ENCODE peak calls at places on chromosomes 7 and 10, in four cellular contexts. U is Peyer's patch, T is A549, K is adrenal gland. I is an unnamed sample.

GRCh38 chr10:112535432-112536038 is 88.5 kb downstream of the VTI1A start:
- DNase-seq in K (no peak), T (no peak), U (no peak), I (no peak)

GRCh38 chr10:84415539-84416244 is 87.3 kb downstream of the CCSER2 start:
- DNase-seq in T (no peak), U (no peak), K (no peak), I (no peak)

GRCh38 chr7:35894721-35895120 is 93.9 kb downstream of the SEPTIN7 start:
- DNase-seq in T (no peak), U (no peak), K (no peak), I (no peak)

GRCh38 chr10:30160431-30160982 is 101.1 kb upstream of the JCAD start:
- DNase-seq in U (no peak), T (no peak), K (no peak), I (no peak)

GRCh38 chr7:3266240-3266639 is 34.8 kb upstream of the SDK1 start:
- DNase-seq in K (no peak), T (no peak), U (no peak), I (no peak)

GRCh38 chr10:82190432-82191260 is 315.7 kb downstream of the NRG3 start:
- DNase-seq in U (no peak), T (no peak), K (no peak), I (no peak)

GRCh38 chr10:1379601-1380000 is 323.4 kb downstream of the WDR37 start:
- DNase-seq in T (no peak), U (peak), K (no peak), I (no peak)

GRCh38 chr10:133335238-133336122 is 1.2 kb downstream of the CALY start:
- DNase-seq in T (peak), U (peak), K (no peak), I (peak)

GRCh38 chr10:76926006-76926405 is 711.6 kb downstream of the KCNMA1 start:
- DNase-seq in U (no peak), T (no peak), K (no peak), I (no peak)

GRCh38 chr7:68537228-68538071 is 1060.8 kb upstream of the AUTS2 start:
- DNase-seq in U (no peak), K (no peak), T (no peak), I (no peak)

GRCh38 chr10:565676-566075 is 123.8 kb downstream of the DIP2C start:
- DNase-seq in U (no peak), T (no peak), K (no peak), I (no peak)

GRCh38 chr7:124550036-124550435 is 215.6 kb downstream of the GPR37 start:
- DNase-seq in T (no peak), K (no peak), U (no peak), I (no peak)

GRCh38 chr7:28729276-28729675 is 228.9 kb downstream of the TRIL start:
- DNase-seq in K (no peak), T (no peak), U (no peak), I (no peak)

DNA sequence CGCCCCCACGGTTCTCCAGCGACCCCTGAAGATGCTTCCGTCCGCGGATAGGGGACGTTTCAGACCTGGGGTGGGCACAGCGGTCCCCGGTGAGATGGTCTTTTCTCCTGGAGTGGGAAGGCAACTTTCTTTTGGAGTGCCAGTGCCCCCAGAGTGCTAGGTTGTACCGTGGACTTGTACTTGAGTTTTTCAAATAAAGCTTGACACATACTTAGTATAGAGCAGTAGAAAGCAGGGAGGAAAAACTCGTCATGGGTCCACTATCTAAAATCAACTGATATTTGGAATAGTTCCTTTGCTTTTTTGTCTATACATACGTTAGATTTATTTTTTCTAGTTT is 28.4 kb downstream of the RBM20 start:
- DNase-seq in T (peak), K (no peak), U (no peak), I (no peak)
- H3K27ac ChIP-seq in T (peak), K (no peak), U (peak), I (no peak)

GRCh38 chr7:99971242-99971641 is 4.6 kb downstream of the AZGP1 start:
- DNase-seq in T (no peak), U (no peak), K (no peak), I (no peak)

GRCh38 chr7:99974681-99975080 is 1.1 kb downstream of the AZGP1 start:
- DNase-seq in U (no peak), K (no peak), T (no peak), I (no peak)

GRCh38 chr7:99976626-99977025 is 795 bp upstream of the AZGP1 start:
- DNase-seq in K (no peak), U (no peak), T (no peak), I (no peak)

GRCh38 chr7:99975782-99976521 is at the start of gene AZGP1:
- DNase-seq in K (no peak), U (no peak), T (no peak), I (no peak)
- TF ChIP-seq POLR2A in K (no peak), U (no peak), T (no peak), I (no peak)

GRCh38 chr7:12731214-12731656 is 43.8 kb downstream of the ARL4A start:
- DNase-seq in K (no peak), U (no peak), T (no peak), I (no peak)
- TF ChIP-seq CTCF in K (no peak), U (peak), T (no peak), I (no peak)

GRCh38 chr7:22364910-22365309 is 8.0 kb upstream of the RAPGEF5 start:
- DNase-seq in T (no peak), K (no peak), U (no peak), I (no peak)
- H3K27ac ChIP-seq in T (no peak), K (no peak), U (no peak), I (no peak)

GRCh38 chr10:24465124-24465874 is 256.4 kb downstream of the KIAA1217 start:
- DNase-seq in U (no peak), T (no peak), K (no peak), I (no peak)
- TF ChIP-seq POLR2A in U (no peak), T (no peak), K (no peak), I (no peak)

GRCh38 chr10:49103761-49104160 is 11.6 kb downstream of the VSTM4 start:
- DNase-seq in T (no peak), K (no peak), U (no peak), I (no peak)
- TF ChIP-seq CTCF in T (no peak), K (no peak), U (no peak), I (no peak)

GRCh38 chr10:33773895-33774480 is 439.5 kb upstream of the NRP1 start:
- DNase-seq in U (no peak), T (no peak), K (no peak), I (no peak)
- H3K27ac ChIP-seq in U (no peak), T (no peak), K (no peak), I (no peak)

GRCh38 chr10:119616879-119617580 is 20.3 kb upstream of the TIAL1 start:
- DNase-seq in U (no peak), T (no peak), K (no peak), I (peak)
- TF ChIP-seq POLR2A in U (no peak), T (no peak), K (no peak), I (no peak)

I was measured in ovary.